ENCODE peak calls at places on chromosomes 4 and X, in six cellular contexts. V is fibroblast of the aortic adventitia, X is lung, D is uterus, E is hepatocyte, G is vagina. B is an unnamed sample.

GRCh38 chrX:37349131-37350033 is at the start of gene PRRG1:
- DNase-seq in V (peak), X (peak), D (peak), E (peak), G (no peak), B (peak)

GRCh38 chr4:26326791-26327190 is 6.0 kb downstream of the RBPJ start:
- DNase-seq in V (peak), X (no peak), D (no peak), E (no peak), G (no peak), B (peak)

GRCh38 chrX:131979116-131979515 is 44.0 kb upstream of the STK26 start:
- DNase-seq in V (no peak), X (no peak), D (no peak), E (no peak), G (no peak), B (no peak)

GRCh38 chrX:72644946-72645345 is 69.2 kb downstream of the PHKA1 start:
- DNase-seq in V (no peak), X (no peak), D (no peak), E (no peak), G (no peak), B (no peak)

GRCh38 chr4:148780426-148781005 is 338.3 kb upstream of the NR3C2 start:
- DNase-seq in V (no peak), X (no peak), D (no peak), E (no peak), G (no peak), B (no peak)

GRCh38 chr4:16140520-16141249 is 56.9 kb upstream of the PROM1 start:
- DNase-seq in V (peak), X (peak), D (no peak), E (peak), G (no peak), B (peak)

GRCh38 chrX:151031365-151031975 is 48.3 kb downstream of the HMGB3 start:
- DNase-seq in V (no peak), X (no peak), D (no peak), E (no peak), G (no peak), B (no peak)

GRCh38 chrX:39613997-39614679 is 483.6 kb downstream of the BCOR start:
- DNase-seq in V (no peak), X (peak), D (no peak), E (peak), G (no peak), B (no peak)

GRCh38 chr4:185885075-185885474 is 73.1 kb upstream of the SORBS2 start:
- DNase-seq in V (no peak), X (no peak), D (no peak), E (no peak), G (no peak), B (no peak)

GRCh38 chr4:54728342-54728741 is 70.6 kb downstream of the KIT start:
- DNase-seq in V (no peak), X (no peak), D (no peak), E (no peak), G (no peak), B (no peak)

GRCh38 chr4:96946552-96946951 is 1106.7 kb downstream of the PDHA2 start:
- DNase-seq in V (no peak), X (no peak), D (no peak), E (no peak), G (no peak), B (no peak)

GRCh38 chr4:185865901-185866328 is 53.9 kb upstream of the SORBS2 start:
- DNase-seq in V (peak), X (no peak), D (no peak), E (no peak), G (no peak), B (peak)

GRCh38 chr4:140296871-140297570 is 76.4 kb upstream of the SCOC start:
- DNase-seq in V (no peak), X (no peak), D (peak), E (peak), G (no peak), B (no peak)

GRCh38 chr4:40525811-40526598 is 103.7 kb downstream of the RBM47 start:
- DNase-seq in V (peak), X (peak), D (peak), E (peak), G (no peak), B (peak)

GRCh38 chr4:124262211-124263179 is 450.0 kb downstream of the ANKRD50 start:
- DNase-seq in V (peak), X (peak), D (peak), E (peak), G (no peak), B (peak)

GRCh38 chrX:129831486-129831885 is 12.2 kb downstream of the ZDHHC9 start:
- DNase-seq in V (no peak), X (no peak), D (no peak), E (no peak), G (no peak), B (no peak)

GRCh38 chrX:69503835-69504625 is at the start of gene NALF2:
- DNase-seq in V (peak), X (peak), D (no peak), E (peak), G (no peak), B (no peak)

GRCh38 chrX:44152867-44153266 is 179.7 kb upstream of the NDP start:
- DNase-seq in V (peak), X (no peak), D (no peak), E (no peak), G (no peak), B (no peak)

GRCh38 chr4:97911236-97911906 is 231.9 kb downstream of the STPG2 start:
- DNase-seq in V (no peak), X (no peak), D (no peak), E (no peak), G (no peak), B (no peak)

GRCh38 chrX:2656243-2656836 is 34.8 kb upstream of the CD99 start:
- DNase-seq in V (no peak), X (no peak), D (no peak), E (no peak), G (no peak), B (no peak)

GRCh38 chrX:119753001-119753400 is 5.4 kb upstream of the SOWAHD start:
- DNase-seq in V (no peak), X (no peak), D (no peak), E (no peak), G (no peak), B (no peak)

GRCh38 chr4:121096629-121097028 is 24.3 kb upstream of the NDNF start:
- DNase-seq in V (peak), X (no peak), D (no peak), E (peak), G (no peak), B (peak)

GRCh38 chr4:113809313-113809712 is 47.8 kb upstream of the CAMK2D start:
- DNase-seq in V (no peak), X (peak), D (peak), E (no peak), G (no peak), B (no peak)

GRCh38 chr4:185916683-185917082 is 104.7 kb upstream of the SORBS2 start:
- DNase-seq in V (no peak), X (no peak), D (no peak), E (no peak), G (no peak), B (no peak)

GRCh38 chr4:62118558-62118957 is 918.4 kb downstream of the ADGRL3 start:
- DNase-seq in V (no peak), X (no peak), D (no peak), E (no peak), G (no peak), B (no peak)

GRCh38 chrX:106726485-106727437 is at the start of gene RNF128:
- DNase-seq in V (peak), X (peak), D (no peak), E (peak), G (no peak), B (no peak)

GRCh38 chr4:8639777-8640720 is 47.5 kb downstream of the CPZ start:
- DNase-seq in V (no peak), X (no peak), D (no peak), E (no peak), G (no peak), B (no peak)

GRCh38 chr4:118883861-118884260 is 4.8 kb upstream of the SYNPO2 start:
- DNase-seq in V (no peak), X (no peak), D (no peak), E (no peak), G (no peak), B (no peak)
- TF ChIP-seq CTCF in V (no peak), X (no peak), D (no peak), E (peak), G (no peak), B (peak)

DNA sequence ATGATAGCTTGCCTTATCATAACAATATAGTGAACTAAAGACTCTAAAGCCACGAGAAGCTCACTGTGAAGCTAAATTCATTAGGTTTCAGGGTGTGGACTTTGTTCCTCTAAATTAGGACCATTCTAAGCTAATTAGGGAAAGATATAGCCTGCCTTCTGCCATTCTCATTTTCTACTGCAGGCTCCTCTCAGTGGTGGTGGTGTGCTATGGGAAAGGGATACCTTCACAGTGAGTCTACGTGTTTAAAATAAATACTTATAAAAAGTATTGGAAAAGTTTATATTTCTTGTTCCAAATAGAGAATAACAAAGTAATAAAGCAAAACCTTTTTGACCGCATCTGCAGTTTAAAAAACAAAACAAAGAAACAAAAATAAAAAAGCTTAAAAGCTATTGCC is 327.7 kb downstream of the PAPSS1 start:
- DNase-seq in V (no peak), X (no peak), D (no peak), E (no peak), G (no peak), B (no peak)
- H3K4me3 ChIP-seq in V (no peak), X (no peak), D (no peak), E (no peak), G (no peak), B (no peak)

DNA sequence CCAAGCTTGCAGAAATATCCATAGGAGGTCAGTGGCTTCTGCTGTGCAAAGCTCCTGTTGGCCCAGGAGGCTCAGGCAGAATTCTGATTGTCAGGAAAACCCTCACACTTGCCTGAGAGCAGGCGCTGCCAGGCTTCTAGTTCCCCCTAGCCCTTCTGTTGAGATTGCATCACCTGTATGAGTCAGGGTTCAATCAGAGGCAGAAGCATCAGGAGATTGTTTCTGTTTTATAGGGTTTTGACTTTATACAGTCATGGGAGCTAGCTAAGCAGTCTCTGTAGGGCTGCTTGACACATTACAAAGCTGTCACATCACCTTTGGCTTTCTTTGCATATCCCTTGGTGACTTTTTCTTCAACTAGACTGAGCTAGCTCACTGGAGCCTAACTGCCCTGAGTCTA is 27.8 kb downstream of the DIPK2B start:
- DNase-seq in V (peak), X (no peak), D (no peak), E (peak), G (no peak), B (no peak)
- TF ChIP-seq CTCF in V (no peak), X (no peak), D (no peak), E (no peak), G (no peak), B (no peak)

GRCh38 chrX:137562096-137562495 is 3.8 kb upstream of the ZIC3 start:
- DNase-seq in V (no peak), X (no peak), D (no peak), E (no peak), G (no peak), B (no peak)

GRCh38 chrX:137566746-137567473 is 983 bp downstream of the ZIC3 start:
- DNase-seq in V (no peak), X (no peak), D (no peak), E (no peak), G (no peak), B (no peak)

GRCh38 chrX:137565921-137566745 is at the start of gene ZIC3:
- DNase-seq in V (peak), X (peak), D (no peak), E (peak), G (no peak), B (peak)

GRCh38 chrX:137565318-137565904 is 516 bp upstream of the ZIC3 start:
- DNase-seq in V (no peak), X (no peak), D (no peak), E (no peak), G (no peak), B (no peak)

DNA sequence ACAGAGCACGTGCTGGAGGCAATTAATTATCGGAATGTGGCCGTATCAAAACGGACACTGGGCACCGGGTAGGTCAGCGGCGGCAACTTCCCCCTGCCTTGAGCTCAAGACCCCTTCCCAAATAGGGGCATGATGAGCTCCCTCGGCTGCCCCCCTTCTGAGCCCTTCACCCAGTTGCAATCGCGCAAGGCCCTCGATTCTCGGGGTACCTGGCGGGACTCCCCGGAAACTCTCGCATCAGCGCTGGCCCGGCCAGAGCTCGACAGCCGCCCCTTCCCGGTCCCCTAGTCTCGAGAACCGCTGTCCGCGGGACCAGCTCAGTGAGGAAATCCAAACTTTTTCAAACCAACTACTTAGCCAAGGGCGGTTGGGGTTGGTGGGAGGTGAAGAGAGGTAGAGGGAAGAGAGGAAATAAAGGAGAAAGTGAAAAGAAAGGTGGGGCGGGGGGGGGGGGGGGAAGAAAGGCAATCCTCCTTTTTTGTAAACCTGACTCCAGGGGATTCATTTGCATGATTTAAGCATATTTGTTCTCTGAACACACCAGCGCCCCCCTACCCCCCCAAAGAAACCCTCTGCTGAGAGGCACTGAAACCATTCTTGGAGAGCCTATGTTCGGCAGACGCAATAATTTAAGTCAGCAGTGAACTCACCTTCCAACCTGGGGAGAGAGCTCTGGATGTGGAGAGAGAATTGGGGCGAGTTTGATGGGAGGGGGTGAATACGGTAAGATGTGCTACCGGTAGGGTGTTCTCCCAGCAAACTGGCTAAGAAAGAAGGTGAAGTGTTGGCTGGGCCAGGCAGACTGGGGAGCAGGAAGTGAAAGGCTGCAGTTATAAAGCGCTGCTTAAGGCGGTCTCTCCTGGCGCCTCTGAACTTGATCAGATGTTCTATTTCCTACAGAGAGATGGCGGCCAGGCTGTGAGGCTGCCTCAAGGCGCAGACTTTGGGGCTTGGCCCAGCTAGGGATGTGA is 2.0 kb upstream of the ZIC3 start:
- DNase-seq in V (no peak), X (no peak), D (no peak), E (no peak), G (no peak), B (no peak)
- H3K4me3 ChIP-seq in V (no peak), X (no peak), D (no peak), E (no peak), G (no peak), B (peak)

GRCh38 chr4:20384456-20384855 is 132.8 kb downstream of the SLIT2 start:
- DNase-seq in V (no peak), X (no peak), D (no peak), E (no peak), G (no peak), B (no peak)

GRCh38 chr4:20378181-20378580 is 126.5 kb downstream of the SLIT2 start:
- DNase-seq in V (no peak), X (no peak), D (no peak), E (no peak), G (no peak), B (no peak)

GRCh38 chr4:20383283-20383682 is 131.6 kb downstream of the SLIT2 start:
- DNase-seq in V (no peak), X (no peak), D (no peak), E (no peak), G (no peak), B (no peak)

GRCh38 chr4:20383969-20384368 is 132.3 kb downstream of the SLIT2 start:
- DNase-seq in V (no peak), X (no peak), D (no peak), E (no peak), G (no peak), B (no peak)

GRCh38 chr4:20381005-20381404 is 129.3 kb downstream of the SLIT2 start:
- DNase-seq in V (no peak), X (no peak), D (no peak), E (no peak), G (no peak), B (no peak)
- TF ChIP-seq CTCF in V (no peak), X (no peak), D (no peak), E (no peak), G (no peak), B (no peak)

GRCh38 chr4:153789741-153790651 is 1.1 kb upstream of the SFRP2 start:
- DNase-seq in V (peak), X (no peak), D (no peak), E (no peak), G (no peak), B (no peak)
- H3K4me3 ChIP-seq in V (no peak), X (no peak), D (no peak), E (no peak), G (peak), B (peak)

GRCh38 chrX:47030339-47030738 is 47.9 kb upstream of the RGN start:
- DNase-seq in V (peak), X (no peak), D (no peak), E (peak), G (no peak), B (peak)

GRCh38 chrX:47026198-47026597 is 52.0 kb upstream of the RGN start:
- DNase-seq in V (no peak), X (no peak), D (no peak), E (no peak), G (no peak), B (no peak)
- TF ChIP-seq CTCF in V (no peak), X (no peak), D (no peak), E (no peak), G (no peak), B (no peak)

GRCh38 chrX:154751669-154752271 is 893 bp upstream of the GAB3 start:
- DNase-seq in V (no peak), X (no peak), D (no peak), E (no peak), G (no peak), B (no peak)

GRCh38 chrX:154748712-154749339 is 2.1 kb downstream of the GAB3 start:
- DNase-seq in V (peak), X (no peak), D (peak), E (peak), G (no peak), B (no peak)

GRCh38 chrX:154749856-154750255 is 1.0 kb downstream of the GAB3 start:
- DNase-seq in V (peak), X (no peak), D (no peak), E (no peak), G (no peak), B (no peak)

GRCh38 chrX:154751121-154751668 is 318 bp upstream of the GAB3 start:
- DNase-seq in V (no peak), X (no peak), D (no peak), E (no peak), G (no peak), B (no peak)

GRCh38 chrX:154750301-154751120 is at the start of gene GAB3:
- DNase-seq in V (peak), X (no peak), D (no peak), E (peak), G (no peak), B (no peak)
- H3K4me3 ChIP-seq in V (peak), X (peak), D (peak), E (peak), G (peak), B (peak)

DNA sequence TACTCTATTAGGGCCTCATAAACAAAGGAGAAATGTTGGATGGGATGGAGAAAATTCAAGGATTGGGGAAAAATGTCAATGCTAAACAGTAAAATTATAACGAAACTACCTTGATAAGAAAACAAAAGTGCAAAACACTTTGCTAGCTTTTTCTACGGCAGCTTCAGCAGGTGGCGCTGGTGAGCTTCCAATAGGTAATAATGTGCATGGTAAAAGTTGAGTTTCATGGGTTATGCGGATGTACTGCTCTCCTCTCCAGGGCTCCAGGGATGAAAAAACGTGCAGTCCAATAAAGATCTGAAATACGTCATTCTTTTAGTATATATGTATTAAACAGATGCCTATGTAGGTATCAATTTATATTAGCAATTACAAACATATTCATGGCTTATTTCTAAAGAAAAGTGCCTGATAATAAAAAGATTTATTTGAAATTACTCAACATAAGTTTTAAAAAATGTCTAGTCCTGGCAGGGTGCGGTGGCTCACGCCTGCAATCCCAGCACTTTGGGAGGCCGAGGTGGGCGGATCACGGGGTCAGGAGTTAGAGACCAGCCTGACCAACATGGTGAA is 239.6 kb downstream of the GRXCR1 start:
- DNase-seq in V (peak), X (peak), D (peak), E (peak), G (no peak), B (peak)
- TF ChIP-seq CTCF in V (peak), X (peak), D (peak), E (peak), G (no peak), B (peak)